ENCODE peak calls at places on chromosomes 3 and 15, in eight cellular contexts. J, G, I, M, X, T, E and C are unnamed samples. For H3K4me1, the result is how much of the 10 kb centered on the place peaks cover.

GRCh38 chr15:38672814-38673292 is 108.2 kb upstream of the RASGRP1 start:
- DNase-seq in J (no peak), G (no peak), I (peak), M (no peak), X (peak), T (no peak), E (no peak), C (no peak)

GRCh38 chr3:16301490-16301889 is 36.5 kb downstream of the OXNAD1 start:
- DNase-seq in J (no peak), G (no peak), I (no peak), M (peak), X (no peak), T (no peak), E (no peak), C (no peak)

GRCh38 chr3:48612270-48612669 is 2.8 kb upstream of the UQCRC1 start:
- DNase-seq in J (no peak), G (no peak), I (no peak), M (no peak), X (no peak), T (no peak), E (no peak), C (no peak)

GRCh38 chr3:127342735-127343134 is 54.9 kb upstream of the PRR20G start:
- DNase-seq in J (no peak), G (no peak), I (no peak), M (peak), X (no peak), T (no peak), E (peak), C (no peak)

GRCh38 chr3:187031934-187032333 is 101.6 kb downstream of the ST6GAL1 start:
- DNase-seq in J (no peak), G (no peak), I (no peak), M (no peak), X (no peak), T (no peak), E (no peak), C (no peak)

GRCh38 chr3:96209703-96210102 is 604.7 kb upstream of the EPHA6 start:
- DNase-seq in J (no peak), G (no peak), I (peak), M (no peak), X (no peak), T (no peak), E (no peak), C (no peak)

GRCh38 chr15:52406601-52407000 is 111.0 kb upstream of the MYO5C start:
- DNase-seq in J (no peak), G (no peak), I (no peak), M (no peak), X (no peak), T (no peak), E (no peak), C (no peak)

GRCh38 chr3:194283218-194284006 is 67.7 kb downstream of the CPN2 start:
- DNase-seq in J (no peak), G (no peak), I (no peak), M (no peak), X (no peak), T (no peak), E (no peak), C (no peak)

GRCh38 chr3:151660890-151661289 is 72.8 kb upstream of the AADACL2 start:
- DNase-seq in J (peak), G (no peak), I (no peak), M (no peak), X (no peak), T (no peak), E (no peak), C (no peak)

GRCh38 chr15:70291295-70291694 is 193.6 kb upstream of the TLE3 start:
- DNase-seq in J (no peak), G (no peak), I (no peak), M (no peak), X (no peak), T (no peak), E (no peak), C (no peak)

GRCh38 chr3:141804447-141804777 is 41.2 kb downstream of the GRK7 start:
- DNase-seq in J (no peak), G (no peak), I (no peak), M (no peak), X (peak), T (no peak), E (no peak), C (no peak)

GRCh38 chr15:43796566-43796965 is 3.5 kb downstream of the SERINC4 start:
- DNase-seq in J (no peak), G (no peak), I (no peak), M (no peak), X (no peak), T (no peak), E (no peak), C (no peak)

GRCh38 chr15:66886686-66887273 is 178.6 kb upstream of the SMAD3 start:
- DNase-seq in J (no peak), G (no peak), I (no peak), M (no peak), X (no peak), T (no peak), E (no peak), C (no peak)

GRCh38 chr3:129702934-129703712 is 96.6 kb upstream of the PLXND1 start:
- DNase-seq in J (no peak), G (no peak), I (peak), M (no peak), X (no peak), T (no peak), E (no peak), C (no peak)

GRCh38 chr3:172166890-172167289 is 127.5 kb downstream of the FNDC3B start:
- DNase-seq in J (no peak), G (no peak), I (no peak), M (no peak), X (no peak), T (no peak), E (no peak), C (no peak)

GRCh38 chr3:148711981-148712666 is 14.4 kb downstream of the AGTR1 start:
- DNase-seq in J (no peak), G (no peak), I (no peak), M (no peak), X (no peak), T (peak), E (no peak), C (no peak)

GRCh38 chr3:15579071-15579470 is 22.3 kb downstream of the HACL1 start:
- DNase-seq in J (no peak), G (no peak), I (no peak), M (no peak), X (no peak), T (no peak), E (no peak), C (no peak)

GRCh38 chr15:77759896-77760592 is 127.3 kb upstream of the LINGO1 start:
- DNase-seq in J (peak), G (peak), I (no peak), M (no peak), X (no peak), T (no peak), E (no peak), C (no peak)

GRCh38 chr3:101068876-101069606 is 75.8 kb upstream of the ABI3BP start:
- DNase-seq in J (no peak), G (no peak), I (no peak), M (no peak), X (no peak), T (no peak), E (no peak), C (no peak)

GRCh38 chr3:8485141-8485840 is 16.3 kb upstream of the LMCD1 start:
- DNase-seq in J (no peak), G (no peak), I (no peak), M (no peak), X (no peak), T (peak), E (no peak), C (no peak)

GRCh38 chr3:8484409-8485140 is 17.0 kb upstream of the LMCD1 start:
- DNase-seq in J (no peak), G (no peak), I (no peak), M (no peak), X (no peak), T (no peak), E (no peak), C (no peak)

GRCh38 chr3:8485943-8486342 is 15.7 kb upstream of the LMCD1 start:
- DNase-seq in J (no peak), G (no peak), I (no peak), M (no peak), X (no peak), T (no peak), E (no peak), C (no peak)

GRCh38 chr3:8486945-8487344 is 14.7 kb upstream of the LMCD1 start:
- DNase-seq in J (no peak), G (no peak), I (no peak), M (no peak), X (no peak), T (peak), E (no peak), C (no peak)

DNA sequence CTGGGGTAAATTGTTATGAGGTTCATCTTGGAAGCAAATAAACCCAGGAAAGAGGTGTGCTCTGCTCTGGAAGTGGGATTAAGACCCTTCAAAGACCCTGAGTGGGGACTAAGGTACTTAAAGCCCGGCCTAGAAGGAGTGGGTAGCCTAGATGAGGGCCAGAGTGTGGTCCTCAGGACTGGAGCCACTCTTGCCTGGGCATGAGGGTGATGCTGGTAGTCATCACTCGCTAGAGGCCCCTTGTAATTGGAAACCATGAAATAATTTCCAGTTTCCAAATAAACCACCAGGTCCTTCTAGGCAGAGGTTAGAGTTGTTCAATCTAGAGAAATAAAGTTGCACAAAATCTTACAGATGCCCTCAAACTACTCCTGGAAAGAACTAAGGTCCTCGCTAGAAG is 15.2 kb upstream of the LMCD1 start:
- DNase-seq in J (no peak), G (no peak), I (no peak), M (no peak), X (no peak), T (no peak), E (no peak), C (no peak)
- H3K27ac ChIP-seq in J (no peak), G (no peak), I (no peak), M (no peak), X (no peak), T (peak), E (no peak), C (no peak)

DNA sequence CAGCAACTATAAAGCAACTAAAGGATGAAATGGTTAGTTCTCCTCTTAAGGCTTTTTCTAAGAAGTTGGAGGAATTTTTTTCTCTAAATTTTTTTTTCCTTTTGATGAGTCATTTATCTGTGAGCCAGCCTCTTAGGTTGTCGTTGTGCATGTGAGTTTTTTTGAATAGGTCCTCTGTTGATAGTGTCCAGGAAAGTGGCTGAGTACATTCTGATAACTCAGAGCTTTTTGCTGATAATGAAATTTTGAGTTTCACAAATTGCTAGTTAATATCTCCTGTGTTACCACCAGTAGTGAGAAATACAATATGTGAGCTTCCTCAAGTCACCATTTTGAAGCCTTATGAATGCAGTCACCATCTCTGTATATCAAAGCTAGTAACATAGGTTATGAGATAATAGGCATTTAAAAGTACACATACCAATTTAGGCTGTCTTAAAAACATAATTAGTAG is 7.1 kb upstream of the LXN start:
- DNase-seq in J (no peak), G (no peak), I (no peak), M (no peak), X (no peak), T (no peak), E (peak), C (no peak)
- TF ChIP-seq REST in J (no peak), G (no peak), I (no peak), M (no peak), X (no peak), T (no peak), E (no peak), C (no peak)

DNA sequence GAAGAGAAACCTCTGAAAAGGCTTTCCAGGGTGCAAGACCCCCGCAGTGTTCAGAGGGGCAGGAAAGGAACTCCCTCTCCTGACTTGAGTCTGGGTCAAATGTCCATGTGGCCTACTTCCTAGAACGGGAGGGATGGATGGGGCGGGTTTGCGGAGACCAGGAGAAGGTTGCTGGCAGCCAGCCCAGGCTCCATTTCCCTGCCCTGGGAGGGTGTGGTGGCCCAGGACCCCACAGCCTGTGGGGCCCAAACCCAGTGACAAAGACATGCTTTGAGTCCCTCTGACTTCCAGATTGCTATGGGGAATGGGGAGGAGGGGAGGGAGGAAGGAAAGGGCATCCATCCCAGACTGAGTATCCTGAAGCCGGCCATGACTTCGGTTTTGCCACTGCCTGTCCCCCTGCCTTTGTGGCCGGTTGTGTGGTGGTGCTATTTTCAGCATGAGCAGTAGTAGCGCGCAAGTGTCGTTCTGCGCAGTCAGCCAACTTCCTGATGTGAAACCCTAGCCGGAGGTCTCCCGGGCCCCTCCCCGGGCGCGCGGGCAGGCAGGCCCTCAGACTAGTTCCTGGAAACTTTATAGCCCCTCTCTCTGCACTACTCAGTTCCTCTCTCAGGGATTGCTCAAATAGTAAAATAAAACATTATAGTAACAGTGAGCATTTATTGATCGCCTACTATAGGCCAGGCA is 24.4 kb downstream of the MAGEF1 start:
- DNase-seq in J (peak), G (no peak), I (no peak), M (no peak), X (no peak), T (no peak), E (no peak), C (no peak)
- H3K4me1 ChIP-seq in J (under half), G (under half), I (under half), M (under half), X (under half), T (under half), E (under half), C (under half)

GRCh38 chr3:133805384-133805701 is 272 bp upstream of the SRPRB start:
- DNase-seq in J (peak), G (no peak), I (no peak), M (no peak), X (no peak), T (no peak), E (no peak), C (no peak)
- H3K27ac ChIP-seq in J (no peak), G (no peak), I (no peak), M (no peak), X (no peak), T (no peak), E (no peak), C (peak)

DNA sequence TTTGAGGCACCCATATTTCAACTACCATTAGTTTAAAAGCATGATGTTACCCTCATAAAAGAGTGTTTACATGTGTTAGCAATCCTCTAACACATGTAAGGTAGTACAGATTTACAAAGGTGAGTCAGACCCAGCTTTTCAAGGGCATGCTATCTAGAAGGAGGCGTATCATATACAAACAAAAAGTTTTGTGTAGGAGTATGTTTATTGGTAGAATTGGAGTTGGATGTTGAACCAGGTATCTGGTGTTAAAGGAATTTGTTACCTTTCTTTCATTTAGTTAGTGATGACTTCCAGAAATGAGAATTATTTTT is 2.4 kb downstream of the HACD3 start:
- DNase-seq in J (no peak), G (no peak), I (peak), M (no peak), X (no peak), T (peak), E (peak), C (no peak)
- TF ChIP-seq REST in J (no peak), G (no peak), I (no peak), M (no peak), X (no peak), T (no peak), E (no peak), C (no peak)

DNA sequence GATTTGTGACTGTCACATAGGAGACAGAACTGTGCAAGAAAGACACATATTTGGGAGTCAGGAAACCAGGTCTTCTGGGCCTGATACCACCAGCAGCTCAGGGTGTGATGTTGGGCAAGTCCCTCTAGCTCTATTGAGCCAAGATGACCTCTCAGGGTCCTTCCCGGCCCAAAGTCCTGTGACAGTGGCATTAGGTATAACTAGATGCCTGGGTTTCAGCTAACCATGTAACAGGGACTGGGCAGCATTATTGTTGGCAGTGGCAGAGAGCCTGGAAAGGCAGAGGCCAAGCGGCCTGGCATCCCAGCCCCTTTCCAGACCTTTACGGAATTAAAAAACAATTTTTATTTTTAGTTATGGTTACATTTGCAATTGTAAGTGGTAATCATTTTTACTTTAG is 10.4 kb downstream of the LIMD1 start:
- DNase-seq in J (no peak), G (no peak), I (no peak), M (no peak), X (no peak), T (no peak), E (no peak), C (no peak)
- H3K4me1 ChIP-seq in J (under half), G (under half), I (under half), M (under half), X (under half), T (under half), E (under half), C (under half)